ENCODE peak calls at places on chromosomes 1 and 21, in nine cellular contexts. Y is thoracic aorta; I is glutamatergic neuron; E is naive thymus-derived CD4-positive, alpha-beta T cell; Z is GM12865; T is activated B cell treated with CpG ODN at 0.5 μM for 24 hours; U is adipocyte; J is SK-N-SH; R is stimulated activated CD4-positive, alpha-beta T cell treated with anti-CD3 and anti-CD28 coated beads, Interleukin-15, amount 100 ng/mL, for 48 hours. M is an unnamed sample.

GRCh38 chr21:44713130-44713529 is 1.8 kb upstream of the TSPEAR start:
- DNase-seq in Y (no peak), I (no peak), E (no peak), Z (no peak), T (no peak), U (no peak), J (peak), R (no peak), M (no peak)

GRCh38 chr1:182135946-182136345 is 74.4 kb upstream of the ZNF648 start:
- DNase-seq in Y (no peak), I (no peak), E (no peak), Z (no peak), T (no peak), U (no peak), J (no peak), R (no peak), M (no peak)

GRCh38 chr1:78176448-78176847 is 130.7 kb downstream of the GIPC2 start:
- DNase-seq in Y (no peak), I (no peak), E (no peak), Z (no peak), T (no peak), U (peak), J (no peak), R (no peak), M (no peak)

GRCh38 chr1:109619655-109620395 is at the start of gene AMPD2:
- DNase-seq in Y (no peak), I (peak), E (peak), Z (peak), T (peak), U (peak), J (peak), R (peak), M (peak)

GRCh38 chr1:212743901-212744475 is 44.3 kb upstream of the BATF3 start:
- DNase-seq in Y (no peak), I (no peak), E (peak), Z (no peak), T (no peak), U (peak), J (no peak), R (no peak), M (no peak)

GRCh38 chr21:14064296-14064645 is 146.5 kb downstream of the LIPI start:
- DNase-seq in Y (no peak), I (peak), E (no peak), Z (no peak), T (no peak), U (peak), J (no peak), R (no peak), M (no peak)

GRCh38 chr1:113675299-113675698 is 84.0 kb downstream of the PHTF1 start:
- DNase-seq in Y (no peak), I (no peak), E (no peak), Z (no peak), T (no peak), U (no peak), J (no peak), R (no peak), M (no peak)

GRCh38 chr1:40997096-40997495 is 17.6 kb downstream of the CTPS1 start:
- DNase-seq in Y (no peak), I (no peak), E (no peak), Z (no peak), T (no peak), U (no peak), J (no peak), R (no peak), M (no peak)

GRCh38 chr21:45537111-45537745 is 5.0 kb downstream of the SLC19A1 start:
- DNase-seq in Y (no peak), I (peak), E (no peak), Z (no peak), T (no peak), U (no peak), J (no peak), R (no peak), M (no peak)

GRCh38 chr1:161439280-161440232 is 65.7 kb upstream of the FCGR2A start:
- DNase-seq in Y (no peak), I (peak), E (no peak), Z (peak), T (peak), U (peak), J (peak), R (no peak), M (no peak)

GRCh38 chr1:34918609-34919561 is 10.6 kb downstream of the DLGAP3 start:
- DNase-seq in Y (no peak), I (peak), E (no peak), Z (peak), T (no peak), U (no peak), J (peak), R (no peak), M (no peak)

GRCh38 chr1:2355408-2356261 is 35.7 kb downstream of the MORN1 start:
- DNase-seq in Y (no peak), I (peak), E (no peak), Z (no peak), T (no peak), U (no peak), J (no peak), R (no peak), M (no peak)

GRCh38 chr1:156293098-156293434 is 2.4 kb downstream of the GLMP start:
- DNase-seq in Y (no peak), I (no peak), E (no peak), Z (no peak), T (no peak), U (no peak), J (no peak), R (no peak), M (peak)

GRCh38 chr1:14704846-14705245 is 106.4 kb downstream of the KAZN start:
- DNase-seq in Y (no peak), I (no peak), E (no peak), Z (peak), T (no peak), U (no peak), J (no peak), R (no peak), M (peak)

GRCh38 chr1:183025782-183026774 is 2.9 kb downstream of the LAMC1 start:
- DNase-seq in Y (no peak), I (no peak), E (no peak), Z (peak), T (no peak), U (peak), J (no peak), R (no peak), M (no peak)

GRCh38 chr21:26966360-26966977 is 419 bp downstream of the ADAMTS5 start:
- DNase-seq in Y (no peak), I (no peak), E (no peak), Z (no peak), T (no peak), U (peak), J (no peak), R (no peak), M (no peak)

GRCh38 chr1:84972377-84972987 is 24.4 kb downstream of the MCOLN2 start:
- DNase-seq in Y (no peak), I (no peak), E (no peak), Z (peak), T (no peak), U (peak), J (no peak), R (no peak), M (peak)

GRCh38 chr1:109721046-109721445 is 9.0 kb downstream of the GSTM5 start:
- DNase-seq in Y (no peak), I (no peak), E (no peak), Z (no peak), T (no peak), U (no peak), J (no peak), R (no peak), M (no peak)

GRCh38 chr1:183520379-183520778 is 48.1 kb downstream of the SMG7 start:
- DNase-seq in Y (no peak), I (no peak), E (no peak), Z (no peak), T (no peak), U (no peak), J (no peak), R (no peak), M (no peak)

GRCh38 chr1:53638641-53639035 is 100.3 kb downstream of the GLIS1 start:
- DNase-seq in Y (no peak), I (no peak), E (no peak), Z (no peak), T (no peak), U (no peak), J (no peak), R (no peak), M (no peak)

GRCh38 chr1:115725600-115725999 is 42.9 kb downstream of the CASQ2 start:
- DNase-seq in Y (no peak), I (no peak), E (no peak), Z (no peak), T (no peak), U (no peak), J (no peak), R (no peak), M (no peak)

GRCh38 chr1:19024532-19024931 is 68.1 kb upstream of the IFFO2 start:
- DNase-seq in Y (no peak), I (no peak), E (no peak), Z (no peak), T (no peak), U (no peak), J (no peak), R (no peak), M (no peak)

GRCh38 chr21:45056917-45057560 is 17.3 kb upstream of the ADARB1 start:
- DNase-seq in Y (no peak), I (no peak), E (no peak), Z (no peak), T (no peak), U (no peak), J (no peak), R (no peak), M (no peak)

GRCh38 chr1:38839363-38839762 is 20.2 kb downstream of the RRAGC start:
- DNase-seq in Y (no peak), I (no peak), E (no peak), Z (no peak), T (no peak), U (no peak), J (no peak), R (no peak), M (no peak)

GRCh38 chr1:3465935-3466321 is 11.5 kb downstream of the ARHGEF16 start:
- DNase-seq in Y (no peak), I (peak), E (no peak), Z (no peak), T (no peak), U (no peak), J (no peak), R (no peak), M (no peak)

GRCh38 chr1:31839662-31840343 is 24.0 kb upstream of the SPOCD1 start:
- DNase-seq in Y (no peak), I (no peak), E (no peak), Z (no peak), T (no peak), U (no peak), J (no peak), R (no peak), M (no peak)

GRCh38 chr1:156490401-156491032 is 10.1 kb downstream of the MEF2D start:
- DNase-seq in Y (no peak), I (peak), E (no peak), Z (peak), T (no peak), U (peak), J (peak), R (no peak), M (peak)

GRCh38 chr1:35883681-35884155 is 709 bp downstream of the AGO1 start:
- DNase-seq in Y (no peak), I (peak), E (peak), Z (peak), T (peak), U (peak), J (peak), R (peak), M (no peak)

M was measured in MM.1S.